ENCODE peak calls at places on chromosomes 16 and 17, in nine cellular contexts. Y is hepatic stellate cell; P is stimulated activated CD4-positive, alpha-beta T cell treated with anti-CD3 and anti-CD28 coated beads, Interleukin-4, amount 100 ng/mL, for 24 hours; F is memory B cell; U is T-helper 22 cell; J is fibroblast of gingiva; O is mucosa of gallbladder; E is fibroblast of lung; T is activated CD8-positive, alpha-beta memory T cell treated with anti-CD3 and anti-CD28 coated beads for 24 hours. X is an unnamed sample.

GRCh38 chr17:79524201-79524882 is 86.5 kb downstream of the RBFOX3 start:
- DNase-seq in Y (no peak), P (no peak), F (no peak), U (no peak), J (no peak), O (no peak), E (no peak), T (no peak), X (no peak)

GRCh38 chr17:41939044-41939695 is 8.8 kb downstream of the ODAD4 start:
- DNase-seq in Y (no peak), P (no peak), F (no peak), U (no peak), J (no peak), O (no peak), E (no peak), T (no peak), X (no peak)

GRCh38 chr16:3076577-3076976 is 11.1 kb downstream of the IL32 start:
- DNase-seq in Y (no peak), P (no peak), F (no peak), U (no peak), J (no peak), O (no peak), E (no peak), T (no peak), X (no peak)

GRCh38 chr17:3766783-3767182 is 34.2 kb downstream of the ITGAE start:
- DNase-seq in Y (no peak), P (no peak), F (no peak), U (no peak), J (no peak), O (no peak), E (no peak), T (no peak), X (no peak)

GRCh38 chr17:19003966-19004600 is 481 bp downstream of the FAM83G start:
- DNase-seq in Y (peak), P (peak), F (no peak), U (peak), J (no peak), O (peak), E (peak), T (peak), X (peak)

GRCh38 chr17:49021768-49022103 is 24.6 kb downstream of the IGF2BP1 start:
- DNase-seq in Y (no peak), P (no peak), F (no peak), U (no peak), J (no peak), O (no peak), E (no peak), T (no peak), X (no peak)

GRCh38 chr17:50480142-50480764 is 1.6 kb downstream of the RSAD1 start:
- DNase-seq in Y (no peak), P (no peak), F (no peak), U (no peak), J (no peak), O (no peak), E (no peak), T (no peak), X (no peak)

GRCh38 chr17:37301288-37301687 is 74.5 kb upstream of the C17orf78 start:
- DNase-seq in Y (no peak), P (no peak), F (no peak), U (no peak), J (peak), O (no peak), E (peak), T (no peak), X (peak)

GRCh38 chr17:78408476-78409020 is 30.1 kb downstream of the PGS1 start:
- DNase-seq in Y (no peak), P (no peak), F (no peak), U (no peak), J (no peak), O (no peak), E (no peak), T (no peak), X (no peak)

GRCh38 chr17:39745335-39746144 is 7.8 kb downstream of the GRB7 start:
- DNase-seq in Y (no peak), P (no peak), F (no peak), U (no peak), J (no peak), O (no peak), E (no peak), T (no peak), X (no peak)

GRCh38 chr17:8681175-8681949 is 50.8 kb upstream of the MYH10 start:
- DNase-seq in Y (peak), P (no peak), F (no peak), U (no peak), J (peak), O (no peak), E (peak), T (no peak), X (peak)

GRCh38 chr17:57020208-57020607 is 42.3 kb downstream of the SCPEP1 start:
- DNase-seq in Y (no peak), P (no peak), F (no peak), U (no peak), J (no peak), O (no peak), E (no peak), T (no peak), X (no peak)

GRCh38 chr17:44971776-44972483 is 3.8 kb upstream of the C1QL1 start:
- DNase-seq in Y (peak), P (peak), F (no peak), U (no peak), J (no peak), O (no peak), E (peak), T (peak), X (peak)

GRCh38 chr17:6085812-6086211 is 15.6 kb downstream of the WSCD1 start:
- DNase-seq in Y (no peak), P (no peak), F (no peak), U (no peak), J (no peak), O (no peak), E (no peak), T (no peak), X (no peak)

GRCh38 chr16:89723279-89724250 is 2.2 kb downstream of the ZNF276 start:
- DNase-seq in Y (no peak), P (peak), F (no peak), U (peak), J (no peak), O (peak), E (peak), T (peak), X (peak)

GRCh38 chr17:21375757-21376584 is at the start of gene KCNJ12:
- DNase-seq in Y (no peak), P (no peak), F (no peak), U (no peak), J (no peak), O (no peak), E (peak), T (no peak), X (peak)

GRCh38 chr16:86430814-86431213 is 79.5 kb upstream of the FOXF1 start:
- DNase-seq in Y (no peak), P (no peak), F (no peak), U (no peak), J (no peak), O (no peak), E (no peak), T (no peak), X (no peak)

GRCh38 chr17:50265690-50266306 is 8.5 kb upstream of the TMEM92 start:
- DNase-seq in Y (peak), P (no peak), F (no peak), U (no peak), J (peak), O (no peak), E (peak), T (no peak), X (peak)

GRCh38 chr16:2341456-2342447 is 1.2 kb upstream of the ABCA3 start:
- DNase-seq in Y (no peak), P (no peak), F (peak), U (no peak), J (no peak), O (no peak), E (no peak), T (peak), X (no peak)

GRCh38 chr17:64171041-64171440 is 41.1 kb upstream of the ERN1 start:
- DNase-seq in Y (no peak), P (no peak), F (no peak), U (no peak), J (no peak), O (no peak), E (no peak), T (peak), X (no peak)

GRCh38 chr17:60141111-60142018 is 8.4 kb upstream of the CA4 start:
- DNase-seq in Y (no peak), P (no peak), F (no peak), U (no peak), J (no peak), O (no peak), E (peak), T (no peak), X (no peak)

GRCh38 chr17:69268442-69269068 is 39.9 kb upstream of the ABCA10 start:
- DNase-seq in Y (no peak), P (no peak), F (no peak), U (no peak), J (peak), O (no peak), E (no peak), T (no peak), X (no peak)

GRCh38 chr16:55039042-55039441 is 108.4 kb downstream of the IRX5 start:
- DNase-seq in Y (no peak), P (no peak), F (no peak), U (no peak), J (no peak), O (no peak), E (no peak), T (peak), X (no peak)

GRCh38 chr17:60156746-60157145 is 7.0 kb downstream of the CA4 start:
- DNase-seq in Y (no peak), P (no peak), F (no peak), U (no peak), J (no peak), O (no peak), E (no peak), T (no peak), X (no peak)

GRCh38 chr17:71638668-71639067 is 482.2 kb upstream of the SOX9 start:
- DNase-seq in Y (no peak), P (no peak), F (no peak), U (no peak), J (no peak), O (no peak), E (no peak), T (no peak), X (no peak)

GRCh38 chr17:4884489-4884888 is 14.8 kb upstream of the C17orf107 start:
- DNase-seq in Y (no peak), P (no peak), F (no peak), U (no peak), J (no peak), O (no peak), E (no peak), T (no peak), X (no peak)